ENCODE peak calls at places on chromosomes 13 and 19, in five cellular contexts. One of them, this sample, is unnamed.

GRCh38 chr13:43021926-43022670 is 1.3 kb upstream of the DNAJC15 start:
- DNase-seq in posterior cingulate gyrus: no peak
- DNase-seq in activated T-helper 1 cell treated with anti-CD3 and anti-CD28 coated beads, Interleukin-12 subunit alpha, Interleukin-12 subunit beta, Interleukin-2, Interleukin-4 antibody, amounts not matched to agents 30 ng/mL and 10 ng/mL and 1 ng/mL, durations not matched to agents 14 hours and 24 hours and 36 hours: no peak
- DNase-seq in cardiac muscle cell: no peak
- DNase-seq in head of caudate nucleus: no peak
- DNase-seq in this sample: no peak

GRCh38 chr13:30608364-30608763 is 9.4 kb upstream of the USPL1 start:
- DNase-seq in posterior cingulate gyrus: no peak
- DNase-seq in activated T-helper 1 cell treated with anti-CD3 and anti-CD28 coated beads, Interleukin-12 subunit alpha, Interleukin-12 subunit beta, Interleukin-2, Interleukin-4 antibody, amounts not matched to agents 30 ng/mL and 10 ng/mL and 1 ng/mL, durations not matched to agents 14 hours and 24 hours and 36 hours: no peak
- DNase-seq in cardiac muscle cell: no peak
- DNase-seq in head of caudate nucleus: no peak
- DNase-seq in this sample: no peak

GRCh38 chr19:38266981-38267597 is 2.7 kb downstream of the SPINT2 start:
- DNase-seq in posterior cingulate gyrus: no peak
- DNase-seq in activated T-helper 1 cell treated with anti-CD3 and anti-CD28 coated beads, Interleukin-12 subunit alpha, Interleukin-12 subunit beta, Interleukin-2, Interleukin-4 antibody, amounts not matched to agents 30 ng/mL and 10 ng/mL and 1 ng/mL, durations not matched to agents 14 hours and 24 hours and 36 hours: no peak
- DNase-seq in cardiac muscle cell: no peak
- DNase-seq in head of caudate nucleus: no peak
- DNase-seq in this sample: no peak

GRCh38 chr19:54626757-54627156 is 3.5 kb upstream of the LILRB1 start:
- DNase-seq in posterior cingulate gyrus: no peak
- DNase-seq in activated T-helper 1 cell treated with anti-CD3 and anti-CD28 coated beads, Interleukin-12 subunit alpha, Interleukin-12 subunit beta, Interleukin-2, Interleukin-4 antibody, amounts not matched to agents 30 ng/mL and 10 ng/mL and 1 ng/mL, durations not matched to agents 14 hours and 24 hours and 36 hours: no peak
- DNase-seq in cardiac muscle cell: no peak
- DNase-seq in head of caudate nucleus: no peak
- DNase-seq in this sample: no peak

GRCh38 chr19:457636-458035 is 3.2 kb downstream of the SHC2 start:
- DNase-seq in posterior cingulate gyrus: peak; percentile 29
- DNase-seq in activated T-helper 1 cell treated with anti-CD3 and anti-CD28 coated beads, Interleukin-12 subunit alpha, Interleukin-12 subunit beta, Interleukin-2, Interleukin-4 antibody, amounts not matched to agents 30 ng/mL and 10 ng/mL and 1 ng/mL, durations not matched to agents 14 hours and 24 hours and 36 hours: no peak
- DNase-seq in cardiac muscle cell: no peak
- DNase-seq in head of caudate nucleus: no peak
- DNase-seq in this sample: no peak

GRCh38 chr13:101144808-101145419 is 271.4 kb downstream of the NALCN start:
- DNase-seq in posterior cingulate gyrus: no peak
- DNase-seq in activated T-helper 1 cell treated with anti-CD3 and anti-CD28 coated beads, Interleukin-12 subunit alpha, Interleukin-12 subunit beta, Interleukin-2, Interleukin-4 antibody, amounts not matched to agents 30 ng/mL and 10 ng/mL and 1 ng/mL, durations not matched to agents 14 hours and 24 hours and 36 hours: no peak
- DNase-seq in cardiac muscle cell: peak; percentile 77
- DNase-seq in head of caudate nucleus: no peak
- DNase-seq in this sample: no peak

GRCh38 chr19:38551450-38551813 is 66.3 kb downstream of the MAP4K1 start:
- DNase-seq in posterior cingulate gyrus: peak; percentile 69
- DNase-seq in activated T-helper 1 cell treated with anti-CD3 and anti-CD28 coated beads, Interleukin-12 subunit alpha, Interleukin-12 subunit beta, Interleukin-2, Interleukin-4 antibody, amounts not matched to agents 30 ng/mL and 10 ng/mL and 1 ng/mL, durations not matched to agents 14 hours and 24 hours and 36 hours: no peak
- DNase-seq in cardiac muscle cell: no peak
- DNase-seq in head of caudate nucleus: no peak
- DNase-seq in this sample: no peak

GRCh38 chr13:102978168-102978567 is 88.0 kb downstream of the SLC10A2 start:
- DNase-seq in posterior cingulate gyrus: no peak
- DNase-seq in activated T-helper 1 cell treated with anti-CD3 and anti-CD28 coated beads, Interleukin-12 subunit alpha, Interleukin-12 subunit beta, Interleukin-2, Interleukin-4 antibody, amounts not matched to agents 30 ng/mL and 10 ng/mL and 1 ng/mL, durations not matched to agents 14 hours and 24 hours and 36 hours: no peak
- DNase-seq in cardiac muscle cell: no peak
- DNase-seq in head of caudate nucleus: no peak
- DNase-seq in this sample: no peak

GRCh38 chr19:41218615-41219507 is at the start of gene AXL:
- DNase-seq in posterior cingulate gyrus: no peak
- DNase-seq in activated T-helper 1 cell treated with anti-CD3 and anti-CD28 coated beads, Interleukin-12 subunit alpha, Interleukin-12 subunit beta, Interleukin-2, Interleukin-4 antibody, amounts not matched to agents 30 ng/mL and 10 ng/mL and 1 ng/mL, durations not matched to agents 14 hours and 24 hours and 36 hours: no peak
- DNase-seq in cardiac muscle cell: peak; percentile 91
- DNase-seq in head of caudate nucleus: peak; percentile 57
- DNase-seq in this sample: no peak

GRCh38 chr13:73179906-73180305 is 121.1 kb downstream of the KLF5 start:
- DNase-seq in posterior cingulate gyrus: no peak
- DNase-seq in activated T-helper 1 cell treated with anti-CD3 and anti-CD28 coated beads, Interleukin-12 subunit alpha, Interleukin-12 subunit beta, Interleukin-2, Interleukin-4 antibody, amounts not matched to agents 30 ng/mL and 10 ng/mL and 1 ng/mL, durations not matched to agents 14 hours and 24 hours and 36 hours: no peak
- DNase-seq in cardiac muscle cell: no peak
- DNase-seq in head of caudate nucleus: no peak
- DNase-seq in this sample: no peak

GRCh38 chr13:45257638-45258338 is 56.9 kb upstream of the KCTD4 start:
- DNase-seq in posterior cingulate gyrus: no peak
- DNase-seq in activated T-helper 1 cell treated with anti-CD3 and anti-CD28 coated beads, Interleukin-12 subunit alpha, Interleukin-12 subunit beta, Interleukin-2, Interleukin-4 antibody, amounts not matched to agents 30 ng/mL and 10 ng/mL and 1 ng/mL, durations not matched to agents 14 hours and 24 hours and 36 hours: no peak
- DNase-seq in cardiac muscle cell: no peak
- DNase-seq in head of caudate nucleus: no peak
- DNase-seq in this sample: no peak